ENCODE peak calls at places on chromosomes 5 and 9, in ten cellular contexts. O is spleen, U is prostate gland, D is A549, V is H1, Q is left ventricle myocardium inferior, B is psoas muscle, W is neural progenitor cell, I is IMR-90, E is cardiac muscle cell. Z is an unnamed sample. For H3K9me3 and H3K4me1, the result is how much of the 10 kb centered on the place peaks cover.

GRCh38 chr9:136058801-136059302 is 36.2 kb downstream of the NACC2 start:
- DNase-seq in B (no peak), E (no peak), V (no peak), Q (no peak), I (no peak), O (no peak), U (no peak), D (no peak), W (no peak), Z (no peak)

GRCh38 chr5:163696270-163696887 is 191.0 kb downstream of the MAT2B start:
- DNase-seq in E (peak), D (peak), U (peak), I (peak), W (peak), Q (no peak), B (no peak), O (no peak), V (peak), Z (peak)

GRCh38 chr5:57841671-57842375 is 359.2 kb upstream of the ACTBL2 start:
- DNase-seq in B (no peak), I (peak), D (peak), E (peak), V (peak), Q (no peak), W (peak), U (no peak), O (no peak), Z (peak)

GRCh38 chr5:527646-528591 is 3.7 kb upstream of the SLC9A3 start:
- DNase-seq in E (no peak), V (no peak), W (peak), Q (no peak), B (peak), D (no peak), I (no peak), U (no peak), O (peak), Z (no peak)

GRCh38 chr5:76524872-76525271 is 98.3 kb downstream of the F2RL2 start:
- DNase-seq in Q (no peak), U (no peak), W (peak), I (no peak), B (no peak), O (no peak), V (no peak), D (no peak), E (no peak), Z (no peak)

GRCh38 chr9:131034268-131034667 is 25.3 kb downstream of the LAMC3 start:
- DNase-seq in O (no peak), D (no peak), Q (no peak), U (no peak), E (no peak), W (no peak), V (no peak), B (no peak), I (no peak), Z (no peak)

GRCh38 chr9:33458444-33458843 is 11.1 kb upstream of the AQP3 start:
- DNase-seq in V (no peak), I (peak), D (peak), U (no peak), W (no peak), Q (no peak), B (no peak), O (no peak), E (no peak), Z (no peak)

GRCh38 chr9:129400001-129400970 is 220.6 kb downstream of the C9orf50 start:
- DNase-seq in D (no peak), O (peak), E (no peak), Q (peak), W (no peak), B (peak), V (no peak), U (no peak), I (no peak), Z (no peak)

GRCh38 chr9:106529616-106530015 is 333.4 kb upstream of the ZNF462 start:
- DNase-seq in V (no peak), B (no peak), I (no peak), E (no peak), W (no peak), Q (no peak), O (no peak), U (no peak), D (no peak), Z (no peak)

GRCh38 chr5:33612386-33612785 is 171.6 kb downstream of the TARS1 start:
- DNase-seq in U (no peak), V (no peak), B (no peak), E (peak), Q (no peak), O (no peak), D (no peak), W (no peak), I (peak), Z (no peak)

GRCh38 chr9:14908221-14909206 is 1.7 kb downstream of the FREM1 start:
- DNase-seq in B (no peak), O (no peak), I (no peak), U (no peak), V (no peak), Q (no peak), D (no peak), E (no peak), W (peak), Z (no peak)

GRCh38 chr9:20684865-20685696 is 1.0 kb downstream of the FOCAD start:
- DNase-seq in W (no peak), U (peak), D (peak), B (no peak), E (peak), V (no peak), O (no peak), Q (no peak), I (peak), Z (no peak)

GRCh38 chr9:6575324-6575758 is 70.2 kb downstream of the GLDC start:
- DNase-seq in V (no peak), U (no peak), B (no peak), D (no peak), Q (no peak), E (no peak), I (no peak), W (no peak), O (no peak), Z (no peak)

GRCh38 chr9:125532412-125532811 is 174.6 kb downstream of the MAPKAP1 start:
- DNase-seq in V (no peak), D (no peak), E (no peak), B (no peak), U (no peak), O (no peak), I (no peak), Q (no peak), W (no peak), Z (no peak)

GRCh38 chr9:15512889-15513288 is 2.1 kb upstream of the PSIP1 start:
- DNase-seq in B (no peak), E (no peak), I (no peak), W (peak), U (no peak), Q (no peak), V (peak), O (no peak), D (no peak), Z (no peak)

GRCh38 chr5:171418982-171419662 is at the start of gene FGF18:
- DNase-seq in U (no peak), D (peak), B (peak), W (peak), E (peak), V (no peak), O (peak), Q (peak), I (peak), Z (peak)

GRCh38 chr5:151780348-151780747 is 8.6 kb downstream of the G3BP1 start:
- DNase-seq in O (peak), W (no peak), V (no peak), I (no peak), U (no peak), Q (no peak), B (no peak), E (no peak), D (no peak), Z (no peak)

GRCh38 chr9:134769084-134769455 is 111.5 kb upstream of the FCN2 start:
- DNase-seq in E (no peak), V (no peak), Q (no peak), B (no peak), U (no peak), W (no peak), I (no peak), D (no peak), O (no peak), Z (no peak)

GRCh38 chr5:142981886-142982820 is 212.0 kb downstream of the ARHGAP26 start:
- DNase-seq in E (peak), W (peak), U (peak), I (peak), V (no peak), O (no peak), D (no peak), B (peak), Q (peak), Z (peak)

GRCh38 chr5:113495402-113495801 is 7.1 kb upstream of the MCC start:
- DNase-seq in U (no peak), O (no peak), I (peak), Q (no peak), V (no peak), D (no peak), E (peak), B (no peak), W (no peak), Z (no peak)

GRCh38 chr9:32899181-32899580 is 102.2 kb downstream of the APTX start:
- DNase-seq in V (no peak), B (no peak), O (no peak), I (no peak), W (no peak), U (no peak), E (no peak), Q (no peak), D (no peak), Z (no peak)

GRCh38 chr5:38267372-38267771 is 9.0 kb downstream of the EGFLAM start:
- DNase-seq in U (no peak), O (no peak), V (no peak), E (no peak), Q (no peak), D (no peak), I (no peak), B (no peak), W (no peak), Z (no peak)

GRCh38 chr5:306011-306805 is 15.3 kb upstream of the AHRR start:
- DNase-seq in W (no peak), I (no peak), E (no peak), V (no peak), Q (no peak), U (no peak), O (peak), B (no peak), D (no peak), Z (no peak)

GRCh38 chr9:81619353-81620008 is 69.9 kb downstream of the TLE1 start:
- DNase-seq in V (no peak), E (peak), I (peak), W (no peak), B (no peak), D (no peak), O (no peak), Q (no peak), U (no peak), Z (no peak)

GRCh38 chr5:131355972-131356528 is 92.2 kb downstream of the CDC42SE2 start:
- DNase-seq in V (no peak), Q (no peak), U (no peak), O (no peak), E (peak), W (no peak), D (no peak), B (no peak), I (peak), Z (no peak)

GRCh38 chr9:1051286-1052118 is 1.3 kb downstream of the DMRT2 start:
- DNase-seq in U (peak), O (no peak), V (no peak), W (peak), D (peak), B (peak), Q (peak), E (no peak), I (no peak), Z (peak)
- H3K9me3 ChIP-seq in U (under half), O (under half), V (under half), W (under half), D (under half), B (under half), Q (under half), E (under half), I (under half), Z (under half)

DNA sequence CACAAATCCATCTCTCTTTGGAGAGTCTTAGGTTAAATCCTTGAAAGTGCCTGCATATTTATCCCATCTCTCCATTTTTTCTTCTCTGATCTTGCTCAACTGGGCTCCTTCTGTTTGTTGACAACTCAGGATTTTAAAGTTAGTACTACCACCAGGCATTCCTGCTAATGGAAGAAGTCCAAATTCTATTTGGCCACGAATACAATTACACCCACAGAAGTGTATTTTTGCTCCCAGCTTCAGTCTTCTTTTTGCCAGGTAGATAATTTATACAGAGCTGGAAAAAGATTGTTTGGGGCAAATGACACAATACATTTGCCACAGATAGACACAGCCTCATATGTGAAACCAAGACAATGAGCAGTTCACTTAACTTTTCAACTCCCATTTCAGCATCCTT is 74.8 kb downstream of the CETN3 start:
- DNase-seq in D (no peak), O (no peak), I (no peak), Q (no peak), U (no peak), B (no peak), E (no peak), V (no peak), W (no peak), Z (no peak)
- TF ChIP-seq CTCF in D (no peak), O (no peak), I (no peak), Q (no peak), U (no peak), B (no peak), E (no peak), V (no peak), W (no peak), Z (no peak)

GRCh38 chr5:107653685-107654084 is 17.1 kb downstream of the EFNA5 start:
- DNase-seq in D (no peak), U (no peak), E (no peak), I (no peak), V (no peak), Q (no peak), W (no peak), B (no peak), O (no peak), Z (no peak)

GRCh38 chr5:107652839-107653607 is 17.7 kb downstream of the EFNA5 start:
- DNase-seq in W (peak), O (no peak), V (no peak), E (no peak), B (no peak), I (no peak), D (no peak), Q (no peak), U (no peak), Z (no peak)

GRCh38 chr5:107651326-107651725 is 19.4 kb downstream of the EFNA5 start:
- DNase-seq in I (no peak), E (no peak), V (no peak), W (peak), O (no peak), Q (no peak), D (no peak), U (no peak), B (no peak), Z (no peak)

GRCh38 chr5:107655836-107656235 is 14.9 kb downstream of the EFNA5 start:
- DNase-seq in Q (no peak), E (no peak), B (no peak), V (no peak), I (no peak), U (no peak), D (no peak), O (no peak), W (peak), Z (no peak)

GRCh38 chr5:107654827-107655226 is 15.9 kb downstream of the EFNA5 start:
- DNase-seq in U (no peak), W (no peak), I (no peak), B (no peak), Q (no peak), D (no peak), O (no peak), E (no peak), V (no peak), Z (no peak)
- H3K4me1 ChIP-seq in U (under half), W (half or more), I (under half), B (under half), Q (half or more), D (under half), O (under half), E (under half), V (under half), Z (under half)

GRCh38 chr5:141303756-141304155 is at the start of gene SLC25A2:
- DNase-seq in O (no peak), V (no peak), Q (no peak), U (no peak), I (no peak), B (no peak), D (no peak), E (no peak), W (no peak), Z (no peak)
- H3K9me3 ChIP-seq in O (half or more), V (under half), Q (half or more), U (under half), I (under half), B (half or more), D (half or more), E (under half), W (under half), Z (under half)

GRCh38 chr9:13446261-13446660 is 166.8 kb upstream of the MPDZ start:
- DNase-seq in Q (no peak), I (no peak), B (no peak), D (no peak), W (no peak), U (no peak), E (no peak), O (no peak), V (no peak), Z (no peak)

GRCh38 chr9:13445123-13445522 is 165.6 kb upstream of the MPDZ start:
- DNase-seq in U (no peak), Q (no peak), V (no peak), E (peak), O (no peak), D (no peak), W (no peak), I (no peak), B (no peak), Z (no peak)

GRCh38 chr9:13447551-13448422 is 168.3 kb upstream of the MPDZ start:
- DNase-seq in E (peak), V (no peak), D (no peak), O (no peak), Q (no peak), U (no peak), W (no peak), I (no peak), B (no peak), Z (no peak)

GRCh38 chr9:13448482-13448881 is 169.0 kb upstream of the MPDZ start:
- DNase-seq in U (no peak), O (no peak), D (no peak), W (no peak), I (no peak), B (no peak), Q (no peak), E (no peak), V (no peak), Z (no peak)

DNA sequence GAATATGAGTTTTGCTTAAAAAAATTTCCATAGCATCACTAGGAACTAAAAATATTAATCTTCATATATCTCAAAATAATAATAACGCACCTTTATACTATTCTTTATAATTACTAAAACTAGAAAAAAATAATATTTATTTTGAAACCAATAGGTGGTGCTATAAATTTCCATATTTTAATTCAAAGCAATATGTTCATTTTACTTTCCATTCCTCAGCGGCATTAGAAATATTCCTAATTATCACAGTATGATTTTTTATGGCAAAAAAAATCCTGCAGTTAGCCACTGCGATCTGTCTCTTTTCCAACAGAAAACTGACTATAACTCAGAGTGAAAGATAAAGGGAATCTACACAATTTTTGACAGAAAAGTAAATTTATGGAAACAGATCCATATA is 167.4 kb upstream of the MPDZ start:
- DNase-seq in E (peak), Q (no peak), I (no peak), W (no peak), B (no peak), O (no peak), D (no peak), V (no peak), U (no peak), Z (no peak)
- TF ChIP-seq CTCF in E (no peak), Q (peak), I (peak), W (no peak), B (peak), O (no peak), D (peak), V (no peak), U (peak), Z (no peak)

GRCh38 chr9:18629136-18629535 is 155.2 kb downstream of the ADAMTSL1 start:
- DNase-seq in E (no peak), W (no peak), I (no peak), V (no peak), O (no peak), B (no peak), Q (no peak), U (no peak), D (no peak), Z (no peak)
- H3K4me1 ChIP-seq in E (under half), W (under half), I (under half), V (under half), O (under half), B (under half), Q (under half), U (under half), D (under half), Z (under half)

DNA sequence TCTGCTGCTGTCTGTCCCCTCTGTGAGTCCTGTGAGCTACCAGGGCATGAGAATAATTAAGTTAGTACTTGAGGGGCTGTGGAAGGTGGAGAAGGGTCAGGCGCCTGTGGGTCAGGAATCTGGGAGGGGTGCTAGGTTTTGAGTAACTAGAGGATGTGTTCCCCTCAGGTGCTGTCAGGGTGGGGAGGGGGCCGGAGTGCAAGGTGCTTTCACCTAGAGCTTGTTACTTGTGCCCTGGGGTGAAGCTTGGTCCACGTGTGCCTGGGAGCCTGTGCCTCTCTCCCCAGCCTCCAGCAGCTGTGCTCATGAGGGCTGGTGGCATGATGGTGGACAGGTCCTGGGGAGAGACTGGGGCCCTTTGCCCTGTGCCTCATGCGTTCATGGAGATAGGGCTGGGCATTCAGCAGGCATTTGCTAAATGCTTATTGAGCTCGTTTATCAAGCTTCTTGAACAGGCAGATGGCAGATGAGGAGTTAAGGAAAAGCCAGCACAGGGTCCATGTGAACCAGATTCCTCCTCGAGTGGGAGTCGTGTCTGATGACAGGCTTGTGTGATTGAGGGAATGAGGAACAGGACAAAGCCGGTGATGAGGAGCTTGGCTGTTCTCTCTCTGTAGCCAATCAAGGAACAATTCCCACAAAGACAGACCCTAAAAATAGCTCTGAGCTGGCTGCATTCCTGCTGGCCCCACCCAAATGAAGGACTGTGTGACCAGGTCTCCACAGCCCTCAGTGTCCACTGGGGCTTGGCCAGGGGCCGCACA is 40.9 kb downstream of the CACNA1B start:
- DNase-seq in V (no peak), E (no peak), W (no peak), D (no peak), O (no peak), Q (peak), U (no peak), B (no peak), I (no peak), Z (no peak)
- H3K9me3 ChIP-seq in V (half or more), E (under half), W (under half), D (under half), O (under half), Q (under half), U (under half), B (under half), I (half or more), Z (under half)

DNA sequence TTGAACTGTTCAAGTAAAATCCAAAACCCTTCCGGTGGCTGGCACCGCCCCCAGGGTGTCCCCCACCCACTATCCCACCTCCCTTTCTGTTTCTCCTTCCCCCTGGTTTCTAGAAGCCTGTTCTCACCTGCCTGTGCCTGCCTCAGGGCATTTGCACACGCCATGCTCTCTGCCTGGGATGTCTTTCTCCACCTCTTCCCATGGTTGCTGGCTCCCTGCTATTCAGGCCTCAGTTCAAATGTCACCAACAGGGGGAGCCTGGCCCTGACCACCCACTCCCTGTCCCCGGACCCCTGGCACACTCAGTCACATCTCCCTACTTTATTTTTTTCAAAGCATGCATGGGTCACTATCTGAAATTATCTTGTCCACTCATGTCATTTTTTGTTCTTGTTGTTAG is 39.9 kb upstream of the EEIG1 start:
- DNase-seq in D (no peak), Q (no peak), W (no peak), V (no peak), I (no peak), E (no peak), U (no peak), B (no peak), O (no peak), Z (peak)
- TF ChIP-seq CTCF in D (no peak), Q (peak), W (peak), V (peak), I (peak), E (peak), U (no peak), B (no peak), O (no peak), Z (no peak)

GRCh38 chr5:139678751-139679750 is 30.9 kb downstream of the CXXC5 start:
- DNase-seq in I (no peak), V (no peak), B (peak), U (no peak), D (no peak), Q (no peak), E (peak), W (no peak), O (no peak), Z (no peak)
- H3K4me1 ChIP-seq in I (under half), V (under half), B (half or more), U (under half), D (under half), Q (half or more), E (under half), W (under half), O (under half), Z (under half)

Z was measured in Caco-2.